ENCODE peak calls at places on chromosome 6, in six cellular contexts. One of them, this sample, is unnamed.

GRCh38 chr6:43193929-43194328 is 11.9 kb downstream of the CUL9 start:
- DNase-seq in cardiac fibroblast: no peak
- DNase-seq in SJSA1: no peak
- DNase-seq in posterior vena cava: no peak
- DNase-seq in dermis microvascular lymphatic vessel endothelial cell: no peak
- DNase-seq in stimulated activated CD4-positive, alpha-beta T cell treated with anti-CD3 and anti-CD28 coated beads, Interleukin-15, amount 100 ng/mL, for 24 hours: no peak
- DNase-seq in this sample: no peak

GRCh38 chr6:124881898-124882579 is 80.2 kb upstream of the RNF217 start:
- DNase-seq in posterior vena cava: no peak
- DNase-seq in dermis microvascular lymphatic vessel endothelial cell: no peak
- DNase-seq in SJSA1: no peak
- DNase-seq in cardiac fibroblast: peak
- DNase-seq in stimulated activated CD4-positive, alpha-beta T cell treated with anti-CD3 and anti-CD28 coated beads, Interleukin-15, amount 100 ng/mL, for 24 hours: no peak
- DNase-seq in this sample: no peak

GRCh38 chr6:152087096-152087495 is 279.6 kb downstream of the ESR1 start:
- DNase-seq in stimulated activated CD4-positive, alpha-beta T cell treated with anti-CD3 and anti-CD28 coated beads, Interleukin-15, amount 100 ng/mL, for 24 hours: no peak
- DNase-seq in dermis microvascular lymphatic vessel endothelial cell: no peak
- DNase-seq in SJSA1: peak
- DNase-seq in cardiac fibroblast: no peak
- DNase-seq in posterior vena cava: no peak
- DNase-seq in this sample: no peak

GRCh38 chr6:38273325-38273724 is 366.4 kb downstream of the BTBD9 start:
- DNase-seq in dermis microvascular lymphatic vessel endothelial cell: no peak
- DNase-seq in SJSA1: peak
- DNase-seq in stimulated activated CD4-positive, alpha-beta T cell treated with anti-CD3 and anti-CD28 coated beads, Interleukin-15, amount 100 ng/mL, for 24 hours: no peak
- DNase-seq in posterior vena cava: no peak
- DNase-seq in cardiac fibroblast: peak
- DNase-seq in this sample: no peak

GRCh38 chr6:162706236-162706635 is 21.3 kb downstream of the PRKN start:
- DNase-seq in stimulated activated CD4-positive, alpha-beta T cell treated with anti-CD3 and anti-CD28 coated beads, Interleukin-15, amount 100 ng/mL, for 24 hours: no peak
- DNase-seq in cardiac fibroblast: peak
- DNase-seq in SJSA1: no peak
- DNase-seq in posterior vena cava: peak
- DNase-seq in dermis microvascular lymphatic vessel endothelial cell: no peak
- DNase-seq in this sample: no peak

GRCh38 chr6:53920881-53921280 is 126.1 kb downstream of the LRRC1 start:
- DNase-seq in dermis microvascular lymphatic vessel endothelial cell: no peak
- DNase-seq in cardiac fibroblast: no peak
- DNase-seq in SJSA1: no peak
- DNase-seq in posterior vena cava: no peak
- DNase-seq in stimulated activated CD4-positive, alpha-beta T cell treated with anti-CD3 and anti-CD28 coated beads, Interleukin-15, amount 100 ng/mL, for 24 hours: no peak
- DNase-seq in this sample: no peak

GRCh38 chr6:162708971-162709370 is 18.6 kb downstream of the PRKN start:
- DNase-seq in posterior vena cava: no peak
- DNase-seq in stimulated activated CD4-positive, alpha-beta T cell treated with anti-CD3 and anti-CD28 coated beads, Interleukin-15, amount 100 ng/mL, for 24 hours: no peak
- DNase-seq in dermis microvascular lymphatic vessel endothelial cell: no peak
- DNase-seq in cardiac fibroblast: no peak
- DNase-seq in SJSA1: no peak
- DNase-seq in this sample: no peak

GRCh38 chr6:89145461-89145961 is 344 bp upstream of the PM20D2 start:
- DNase-seq in cardiac fibroblast: peak
- DNase-seq in stimulated activated CD4-positive, alpha-beta T cell treated with anti-CD3 and anti-CD28 coated beads, Interleukin-15, amount 100 ng/mL, for 24 hours: peak
- DNase-seq in dermis microvascular lymphatic vessel endothelial cell: no peak
- DNase-seq in SJSA1: no peak
- DNase-seq in posterior vena cava: no peak
- DNase-seq in this sample: peak

GRCh38 chr6:84464471-84464870 is 237.0 kb upstream of the CEP162 start:
- DNase-seq in dermis microvascular lymphatic vessel endothelial cell: peak
- DNase-seq in stimulated activated CD4-positive, alpha-beta T cell treated with anti-CD3 and anti-CD28 coated beads, Interleukin-15, amount 100 ng/mL, for 24 hours: no peak
- DNase-seq in cardiac fibroblast: no peak
- DNase-seq in posterior vena cava: no peak
- DNase-seq in SJSA1: no peak
- DNase-seq in this sample: no peak

GRCh38 chr6:147390909-147391536 is 117.5 kb upstream of the SAMD5 start:
- DNase-seq in dermis microvascular lymphatic vessel endothelial cell: peak
- DNase-seq in SJSA1: no peak
- DNase-seq in stimulated activated CD4-positive, alpha-beta T cell treated with anti-CD3 and anti-CD28 coated beads, Interleukin-15, amount 100 ng/mL, for 24 hours: no peak
- DNase-seq in cardiac fibroblast: peak
- DNase-seq in posterior vena cava: no peak
- DNase-seq in this sample: no peak

GRCh38 chr6:37698264-37699137 is 818 bp upstream of the MDGA1 start:
- DNase-seq in cardiac fibroblast: peak
- DNase-seq in posterior vena cava: peak
- DNase-seq in SJSA1: peak
- DNase-seq in stimulated activated CD4-positive, alpha-beta T cell treated with anti-CD3 and anti-CD28 coated beads, Interleukin-15, amount 100 ng/mL, for 24 hours: peak
- DNase-seq in dermis microvascular lymphatic vessel endothelial cell: no peak
- DNase-seq in this sample: peak

GRCh38 chr6:152146385-152146784 is 338.9 kb downstream of the ESR1 start:
- DNase-seq in posterior vena cava: no peak
- DNase-seq in SJSA1: peak
- DNase-seq in dermis microvascular lymphatic vessel endothelial cell: no peak
- DNase-seq in stimulated activated CD4-positive, alpha-beta T cell treated with anti-CD3 and anti-CD28 coated beads, Interleukin-15, amount 100 ng/mL, for 24 hours: no peak
- DNase-seq in cardiac fibroblast: peak
- DNase-seq in this sample: no peak

GRCh38 chr6:158408552-158409130 is 96.4 kb downstream of the TULP4 start:
- DNase-seq in SJSA1: peak
- DNase-seq in dermis microvascular lymphatic vessel endothelial cell: no peak
- DNase-seq in posterior vena cava: peak
- DNase-seq in cardiac fibroblast: peak
- DNase-seq in stimulated activated CD4-positive, alpha-beta T cell treated with anti-CD3 and anti-CD28 coated beads, Interleukin-15, amount 100 ng/mL, for 24 hours: no peak
- DNase-seq in this sample: no peak

GRCh38 chr6:161161889-161162624 is 111.8 kb downstream of the AGPAT4 start:
- DNase-seq in stimulated activated CD4-positive, alpha-beta T cell treated with anti-CD3 and anti-CD28 coated beads, Interleukin-15, amount 100 ng/mL, for 24 hours: no peak
- DNase-seq in posterior vena cava: peak
- DNase-seq in cardiac fibroblast: peak
- DNase-seq in SJSA1: no peak
- DNase-seq in dermis microvascular lymphatic vessel endothelial cell: no peak
- DNase-seq in this sample: no peak

GRCh38 chr6:169051371-169051770 is 202.3 kb downstream of the THBS2 start:
- DNase-seq in SJSA1: no peak
- DNase-seq in cardiac fibroblast: no peak
- DNase-seq in stimulated activated CD4-positive, alpha-beta T cell treated with anti-CD3 and anti-CD28 coated beads, Interleukin-15, amount 100 ng/mL, for 24 hours: no peak
- DNase-seq in posterior vena cava: no peak
- DNase-seq in dermis microvascular lymphatic vessel endothelial cell: no peak
- DNase-seq in this sample: no peak

GRCh38 chr6:53679446-53679933 is 13.9 kb upstream of the KLHL31 start:
- DNase-seq in stimulated activated CD4-positive, alpha-beta T cell treated with anti-CD3 and anti-CD28 coated beads, Interleukin-15, amount 100 ng/mL, for 24 hours: no peak
- DNase-seq in posterior vena cava: no peak
- DNase-seq in cardiac fibroblast: peak
- DNase-seq in dermis microvascular lymphatic vessel endothelial cell: peak
- DNase-seq in SJSA1: peak
- DNase-seq in this sample: no peak

GRCh38 chr6:148342146-148343027 is at the start of gene SASH1:
- DNase-seq in dermis microvascular lymphatic vessel endothelial cell: peak
- DNase-seq in posterior vena cava: peak
- DNase-seq in stimulated activated CD4-positive, alpha-beta T cell treated with anti-CD3 and anti-CD28 coated beads, Interleukin-15, amount 100 ng/mL, for 24 hours: peak
- DNase-seq in cardiac fibroblast: peak
- DNase-seq in SJSA1: peak
- DNase-seq in this sample: no peak

GRCh38 chr6:169828176-169828575 is 76.8 kb downstream of the ERMARD start:
- DNase-seq in SJSA1: no peak
- DNase-seq in cardiac fibroblast: no peak
- DNase-seq in stimulated activated CD4-positive, alpha-beta T cell treated with anti-CD3 and anti-CD28 coated beads, Interleukin-15, amount 100 ng/mL, for 24 hours: no peak
- DNase-seq in posterior vena cava: peak
- DNase-seq in dermis microvascular lymphatic vessel endothelial cell: no peak
- DNase-seq in this sample: no peak

GRCh38 chr6:40794581-40794980 is 207.4 kb upstream of the LRFN2 start:
- DNase-seq in cardiac fibroblast: no peak
- DNase-seq in SJSA1: no peak
- DNase-seq in dermis microvascular lymphatic vessel endothelial cell: no peak
- DNase-seq in posterior vena cava: no peak
- DNase-seq in stimulated activated CD4-positive, alpha-beta T cell treated with anti-CD3 and anti-CD28 coated beads, Interleukin-15, amount 100 ng/mL, for 24 hours: no peak
- DNase-seq in this sample: no peak

GRCh38 chr6:158648682-158649131 is 1.1 kb upstream of the SYTL3 start:
- DNase-seq in dermis microvascular lymphatic vessel endothelial cell: no peak
- DNase-seq in cardiac fibroblast: peak
- DNase-seq in stimulated activated CD4-positive, alpha-beta T cell treated with anti-CD3 and anti-CD28 coated beads, Interleukin-15, amount 100 ng/mL, for 24 hours: peak
- DNase-seq in SJSA1: peak
- DNase-seq in posterior vena cava: no peak
- DNase-seq in this sample: no peak

GRCh38 chr6:35497571-35498406 is 910 bp upstream of the TEAD3 start:
- DNase-seq in stimulated activated CD4-positive, alpha-beta T cell treated with anti-CD3 and anti-CD28 coated beads, Interleukin-15, amount 100 ng/mL, for 24 hours: peak
- DNase-seq in cardiac fibroblast: peak
- DNase-seq in SJSA1: peak
- DNase-seq in posterior vena cava: peak
- DNase-seq in dermis microvascular lymphatic vessel endothelial cell: no peak
- DNase-seq in this sample: no peak

GRCh38 chr6:69673298-69673697 is 123.5 kb downstream of the LMBRD1 start:
- DNase-seq in posterior vena cava: no peak
- DNase-seq in cardiac fibroblast: no peak
- DNase-seq in dermis microvascular lymphatic vessel endothelial cell: no peak
- DNase-seq in SJSA1: no peak
- DNase-seq in stimulated activated CD4-positive, alpha-beta T cell treated with anti-CD3 and anti-CD28 coated beads, Interleukin-15, amount 100 ng/mL, for 24 hours: no peak
- DNase-seq in this sample: no peak

GRCh38 chr6:15508363-15509330 is 154.2 kb downstream of the DTNBP1 start:
- DNase-seq in stimulated activated CD4-positive, alpha-beta T cell treated with anti-CD3 and anti-CD28 coated beads, Interleukin-15, amount 100 ng/mL, for 24 hours: no peak
- DNase-seq in posterior vena cava: peak
- DNase-seq in cardiac fibroblast: no peak
- DNase-seq in SJSA1: peak
- DNase-seq in dermis microvascular lymphatic vessel endothelial cell: no peak
- DNase-seq in this sample: no peak

GRCh38 chr6:24517659-24518538 is 23.1 kb downstream of the ALDH5A1 start:
- DNase-seq in posterior vena cava: no peak
- DNase-seq in SJSA1: no peak
- DNase-seq in cardiac fibroblast: no peak
- DNase-seq in dermis microvascular lymphatic vessel endothelial cell: no peak
- DNase-seq in stimulated activated CD4-positive, alpha-beta T cell treated with anti-CD3 and anti-CD28 coated beads, Interleukin-15, amount 100 ng/mL, for 24 hours: no peak
- DNase-seq in this sample: no peak

GRCh38 chr6:137170266-137171052 is 3.0 kb downstream of the IL22RA2 start:
- DNase-seq in dermis microvascular lymphatic vessel endothelial cell: no peak
- DNase-seq in SJSA1: no peak
- DNase-seq in stimulated activated CD4-positive, alpha-beta T cell treated with anti-CD3 and anti-CD28 coated beads, Interleukin-15, amount 100 ng/mL, for 24 hours: no peak
- DNase-seq in posterior vena cava: no peak
- DNase-seq in cardiac fibroblast: no peak
- DNase-seq in this sample: no peak

GRCh38 chr6:41072836-41073202 is at the start of gene NFYA:
- DNase-seq in cardiac fibroblast: peak
- DNase-seq in dermis microvascular lymphatic vessel endothelial cell: no peak
- DNase-seq in posterior vena cava: peak
- DNase-seq in stimulated activated CD4-positive, alpha-beta T cell treated with anti-CD3 and anti-CD28 coated beads, Interleukin-15, amount 100 ng/mL, for 24 hours: no peak
- DNase-seq in SJSA1: no peak
- DNase-seq in this sample: peak

GRCh38 chr6:9200712-9201111 is 765.4 kb upstream of the SLC35B3 start:
- DNase-seq in SJSA1: no peak
- DNase-seq in cardiac fibroblast: no peak
- DNase-seq in posterior vena cava: no peak
- DNase-seq in stimulated activated CD4-positive, alpha-beta T cell treated with anti-CD3 and anti-CD28 coated beads, Interleukin-15, amount 100 ng/mL, for 24 hours: no peak
- DNase-seq in dermis microvascular lymphatic vessel endothelial cell: no peak
- DNase-seq in this sample: no peak

GRCh38 chr6:46042355-46042999 is 26.8 kb upstream of the CLIC5 start:
- DNase-seq in stimulated activated CD4-positive, alpha-beta T cell treated with anti-CD3 and anti-CD28 coated beads, Interleukin-15, amount 100 ng/mL, for 24 hours: peak
- DNase-seq in dermis microvascular lymphatic vessel endothelial cell: peak
- DNase-seq in posterior vena cava: no peak
- DNase-seq in cardiac fibroblast: peak
- DNase-seq in SJSA1: peak
- DNase-seq in this sample: no peak

GRCh38 chr6:45075246-45075645 is 252.9 kb upstream of the RUNX2 start:
- DNase-seq in cardiac fibroblast: peak
- DNase-seq in posterior vena cava: no peak
- DNase-seq in SJSA1: peak
- DNase-seq in stimulated activated CD4-positive, alpha-beta T cell treated with anti-CD3 and anti-CD28 coated beads, Interleukin-15, amount 100 ng/mL, for 24 hours: no peak
- DNase-seq in dermis microvascular lymphatic vessel endothelial cell: no peak
- DNase-seq in this sample: no peak

GRCh38 chr6:117907600-117908245 is 659 bp downstream of the SLC35F1 start:
- DNase-seq in dermis microvascular lymphatic vessel endothelial cell: no peak
- DNase-seq in SJSA1: no peak
- DNase-seq in stimulated activated CD4-positive, alpha-beta T cell treated with anti-CD3 and anti-CD28 coated beads, Interleukin-15, amount 100 ng/mL, for 24 hours: peak
- DNase-seq in posterior vena cava: peak
- DNase-seq in cardiac fibroblast: no peak
- DNase-seq in this sample: peak

GRCh38 chr6:46419576-46420002 is 71.7 kb downstream of the RCAN2 start:
- DNase-seq in stimulated activated CD4-positive, alpha-beta T cell treated with anti-CD3 and anti-CD28 coated beads, Interleukin-15, amount 100 ng/mL, for 24 hours: peak
- DNase-seq in SJSA1: peak
- DNase-seq in dermis microvascular lymphatic vessel endothelial cell: peak
- DNase-seq in posterior vena cava: no peak
- DNase-seq in cardiac fibroblast: peak
- DNase-seq in this sample: no peak

GRCh38 chr6:68226460-68226859 is 408.6 kb upstream of the ADGRB3 start:
- DNase-seq in stimulated activated CD4-positive, alpha-beta T cell treated with anti-CD3 and anti-CD28 coated beads, Interleukin-15, amount 100 ng/mL, for 24 hours: no peak
- DNase-seq in cardiac fibroblast: peak
- DNase-seq in dermis microvascular lymphatic vessel endothelial cell: no peak
- DNase-seq in posterior vena cava: no peak
- DNase-seq in SJSA1: no peak
- DNase-seq in this sample: no peak

GRCh38 chr6:41371461-41371991 is 36.1 kb downstream of the NCR2 start:
- DNase-seq in posterior vena cava: no peak
- DNase-seq in SJSA1: no peak
- DNase-seq in cardiac fibroblast: peak
- DNase-seq in stimulated activated CD4-positive, alpha-beta T cell treated with anti-CD3 and anti-CD28 coated beads, Interleukin-15, amount 100 ng/mL, for 24 hours: peak
- DNase-seq in dermis microvascular lymphatic vessel endothelial cell: no peak
- DNase-seq in this sample: no peak

GRCh38 chr6:82144007-82144851 is 103.3 kb downstream of the IBTK start:
- DNase-seq in dermis microvascular lymphatic vessel endothelial cell: no peak
- DNase-seq in cardiac fibroblast: peak
- DNase-seq in stimulated activated CD4-positive, alpha-beta T cell treated with anti-CD3 and anti-CD28 coated beads, Interleukin-15, amount 100 ng/mL, for 24 hours: no peak
- DNase-seq in SJSA1: peak
- DNase-seq in posterior vena cava: peak
- DNase-seq in this sample: no peak

GRCh38 chr6:158645064-158646022 is 800 bp upstream of the DYNLT1 start:
- DNase-seq in SJSA1: no peak
- DNase-seq in posterior vena cava: no peak
- DNase-seq in stimulated activated CD4-positive, alpha-beta T cell treated with anti-CD3 and anti-CD28 coated beads, Interleukin-15, amount 100 ng/mL, for 24 hours: peak
- DNase-seq in cardiac fibroblast: no peak
- DNase-seq in dermis microvascular lymphatic vessel endothelial cell: no peak
- DNase-seq in this sample: no peak

GRCh38 chr6:161228911-161229591 is 44.8 kb downstream of the AGPAT4 start:
- DNase-seq in posterior vena cava: no peak
- DNase-seq in stimulated activated CD4-positive, alpha-beta T cell treated with anti-CD3 and anti-CD28 coated beads, Interleukin-15, amount 100 ng/mL, for 24 hours: no peak
- DNase-seq in SJSA1: peak
- DNase-seq in cardiac fibroblast: peak
- DNase-seq in dermis microvascular lymphatic vessel endothelial cell: no peak
- DNase-seq in this sample: no peak

GRCh38 chr6:134730013-134730412 is 219.9 kb downstream of the ALDH8A1 start:
- DNase-seq in SJSA1: no peak
- DNase-seq in posterior vena cava: no peak
- DNase-seq in stimulated activated CD4-positive, alpha-beta T cell treated with anti-CD3 and anti-CD28 coated beads, Interleukin-15, amount 100 ng/mL, for 24 hours: no peak
- DNase-seq in cardiac fibroblast: no peak
- DNase-seq in dermis microvascular lymphatic vessel endothelial cell: no peak
- DNase-seq in this sample: no peak